ENCODE peak calls at places on chromosomes 1 and 21, in eight cellular contexts. G is cardiac muscle cell, N is endothelial cell, Q is glutamatergic neuron, M is fibroblast of pulmonary artery, D is GM10248, J is astrocyte of the spinal cord, K is coronary artery. W is an unnamed sample.

GRCh38 chr1:232655746-232656085 is 25.8 kb upstream of the SIPA1L2 start:
- DNase-seq in G (no peak), N (no peak), Q (no peak), M (no peak), D (no peak), J (no peak), K (no peak), W (no peak)

GRCh38 chr1:68525781-68526180 is 28.9 kb upstream of the DEPDC1 start:
- DNase-seq in G (no peak), N (no peak), Q (no peak), M (no peak), D (no peak), J (no peak), K (no peak), W (no peak)

GRCh38 chr21:36512971-36513370 is 33.0 kb upstream of the CLDN14 start:
- DNase-seq in G (no peak), N (no peak), Q (no peak), M (no peak), D (no peak), J (no peak), K (no peak), W (no peak)

GRCh38 chr1:67574221-67574620 is 110.8 kb upstream of the GADD45A start:
- DNase-seq in G (no peak), N (no peak), Q (no peak), M (no peak), D (no peak), J (no peak), K (no peak), W (no peak)

GRCh38 chr1:15217654-15218053 is 29.4 kb upstream of the FHAD1 start:
- DNase-seq in G (no peak), N (no peak), Q (no peak), M (no peak), D (no peak), J (no peak), K (no peak), W (no peak)

GRCh38 chr21:27647921-27648320 is 681.0 kb upstream of the ADAMTS5 start:
- DNase-seq in G (no peak), N (no peak), Q (no peak), M (peak), D (no peak), J (peak), K (no peak), W (no peak)

GRCh38 chr1:155136728-155137127 is 1.1 kb downstream of the SLC50A1 start:
- DNase-seq in G (no peak), N (no peak), Q (no peak), M (no peak), D (no peak), J (no peak), K (peak), W (no peak)

GRCh38 chr1:190179817-190180216 is 297.8 kb downstream of the BRINP3 start:
- DNase-seq in G (no peak), N (no peak), Q (no peak), M (peak), D (no peak), J (peak), K (no peak), W (no peak)

GRCh38 chr21:34979383-34979782 is 69.7 kb downstream of the RUNX1 start:
- DNase-seq in G (no peak), N (no peak), Q (no peak), M (no peak), D (no peak), J (no peak), K (no peak), W (no peak)

GRCh38 chr1:53627031-53627430 is 111.9 kb downstream of the GLIS1 start:
- DNase-seq in G (no peak), N (no peak), Q (no peak), M (no peak), D (no peak), J (no peak), K (peak), W (peak)

GRCh38 chr1:64031191-64031590 is 172.2 kb upstream of the UBE2U start:
- DNase-seq in G (no peak), N (no peak), Q (no peak), M (peak), D (no peak), J (no peak), K (no peak), W (no peak)

GRCh38 chr1:208235983-208236761 is 8.0 kb downstream of the PLXNA2 start:
- DNase-seq in G (no peak), N (peak), Q (no peak), M (peak), D (no peak), J (peak), K (peak), W (no peak)

GRCh38 chr1:18926315-18927081 is 24.1 kb upstream of the ALDH4A1 start:
- DNase-seq in G (no peak), N (peak), Q (no peak), M (peak), D (peak), J (peak), K (peak), W (no peak)

GRCh38 chr1:39268112-39268581 is 63.7 kb downstream of the MACF1 start:
- DNase-seq in G (peak), N (peak), Q (no peak), M (peak), D (peak), J (peak), K (no peak), W (no peak)

GRCh38 chr1:227890451-227891222 is 57.1 kb downstream of the WNT9A start:
- DNase-seq in G (no peak), N (no peak), Q (no peak), M (no peak), D (no peak), J (no peak), K (peak), W (peak)

GRCh38 chr21:35100351-35100771 is 51.3 kb upstream of the RUNX1 start:
- DNase-seq in G (no peak), N (no peak), Q (no peak), M (no peak), D (no peak), J (no peak), K (no peak), W (no peak)

GRCh38 chr1:224736619-224737352 is 120.7 kb downstream of the CNIH3 start:
- DNase-seq in G (no peak), N (no peak), Q (no peak), M (peak), D (peak), J (peak), K (no peak), W (no peak)

GRCh38 chr1:170273556-170274501 is 128.1 kb downstream of the NTMT2 start:
- DNase-seq in G (no peak), N (no peak), Q (no peak), M (no peak), D (no peak), J (no peak), K (no peak), W (no peak)

GRCh38 chr1:229952135-229952534 is 114.9 kb upstream of the GALNT2 start:
- DNase-seq in G (no peak), N (no peak), Q (no peak), M (no peak), D (no peak), J (no peak), K (no peak), W (no peak)

GRCh38 chr1:21012937-21013336 is 163.8 kb downstream of the EIF4G3 start:
- DNase-seq in G (peak), N (no peak), Q (no peak), M (peak), D (no peak), J (peak), K (no peak), W (no peak)

GRCh38 chr1:14782741-14783591 is 184.5 kb downstream of the KAZN start:
- DNase-seq in G (peak), N (no peak), Q (no peak), M (no peak), D (no peak), J (no peak), K (no peak), W (no peak)

GRCh38 chr1:154972517-154973343 is 1.8 kb upstream of the CKS1B start:
- DNase-seq in G (peak), N (peak), Q (no peak), M (peak), D (no peak), J (peak), K (peak), W (peak)

GRCh38 chr1:29511436-29511835 is 275.1 kb downstream of the PTPRU start:
- DNase-seq in G (no peak), N (no peak), Q (no peak), M (no peak), D (no peak), J (no peak), K (peak), W (peak)

GRCh38 chr1:223022641-223023473 is 120.2 kb downstream of the TLR5 start:
- DNase-seq in G (no peak), N (peak), Q (peak), M (no peak), D (no peak), J (no peak), K (no peak), W (no peak)

GRCh38 chr1:248834343-248834940 is 3.6 kb upstream of the ZNF672 start:
- DNase-seq in G (no peak), N (no peak), Q (no peak), M (no peak), D (no peak), J (no peak), K (no peak), W (no peak)

GRCh38 chr1:67534627-67535065 is 104.4 kb upstream of the SERBP1 start:
- DNase-seq in G (no peak), N (no peak), Q (no peak), M (peak), D (no peak), J (peak), K (no peak), W (no peak)

GRCh38 chr1:192485692-192486436 is 89.7 kb upstream of the RGS1 start:
- DNase-seq in G (no peak), N (no peak), Q (no peak), M (peak), D (no peak), J (peak), K (peak), W (no peak)

GRCh38 chr1:224333309-224333926 is 3.4 kb upstream of the NVL start:
- DNase-seq in G (peak), N (peak), Q (no peak), M (peak), D (peak), J (peak), K (no peak), W (no peak)

GRCh38 chr21:44018813-44019567 is 6.9 kb downstream of the TRAPPC10 start:
- DNase-seq in G (no peak), N (no peak), Q (no peak), M (no peak), D (no peak), J (no peak), K (no peak), W (no peak)

GRCh38 chr1:95118019-95118499 is 904 bp downstream of the TLCD4 start:
- DNase-seq in G (peak), N (no peak), Q (no peak), M (no peak), D (no peak), J (peak), K (no peak), W (no peak)

GRCh38 chr1:211551628-211552465 is 27.1 kb downstream of the SLC30A1 start:
- DNase-seq in G (no peak), N (no peak), Q (no peak), M (peak), D (no peak), J (peak), K (peak), W (peak)

GRCh38 chr1:42993631-42994121 is 35.0 kb upstream of the SLC2A1 start:
- DNase-seq in G (no peak), N (no peak), Q (no peak), M (no peak), D (no peak), J (no peak), K (no peak), W (no peak)

GRCh38 chr1:116115476-116115875 is 4.3 kb downstream of the MAB21L3 start:
- DNase-seq in G (no peak), N (no peak), Q (no peak), M (peak), D (no peak), J (peak), K (no peak), W (no peak)

GRCh38 chr1:11925938-11926292 is 312 bp downstream of the KIAA2013 start:
- DNase-seq in G (no peak), N (no peak), Q (peak), M (no peak), D (no peak), J (no peak), K (no peak), W (no peak)

GRCh38 chr1:24392604-24392946 is 21.0 kb downstream of the STPG1 start:
- DNase-seq in G (no peak), N (no peak), Q (no peak), M (no peak), D (no peak), J (no peak), K (no peak), W (no peak)
- TF ChIP-seq CTCF in G (no peak), N (no peak), Q (peak), M (no peak), D (no peak), J (no peak), K (no peak), W (no peak)

GRCh38 chr1:24252185-24252584 is 65.1 kb upstream of the IFNLR1 start:
- DNase-seq in G (no peak), N (no peak), Q (no peak), M (no peak), D (no peak), J (no peak), K (no peak), W (no peak)

GRCh38 chr1:24254783-24255182 is 64.4 kb upstream of the GRHL3 start:
- DNase-seq in G (no peak), N (no peak), Q (no peak), M (no peak), D (no peak), J (no peak), K (no peak), W (no peak)

GRCh38 chr1:24255226-24255625 is 63.9 kb upstream of the GRHL3 start:
- DNase-seq in G (no peak), N (no peak), Q (no peak), M (no peak), D (no peak), J (no peak), K (no peak), W (no peak)

GRCh38 chr1:24251501-24251900 is 64.4 kb upstream of the IFNLR1 start:
- DNase-seq in G (no peak), N (no peak), Q (no peak), M (no peak), D (no peak), J (no peak), K (no peak), W (no peak)

GRCh38 chr1:24253569-24253968 is 65.6 kb upstream of the GRHL3 start:
- DNase-seq in G (no peak), N (no peak), Q (no peak), M (no peak), D (no peak), J (no peak), K (no peak), W (no peak)
- TF ChIP-seq CTCF in G (peak), N (no peak), Q (no peak), M (no peak), D (peak), J (no peak), K (no peak), W (no peak)

DNA sequence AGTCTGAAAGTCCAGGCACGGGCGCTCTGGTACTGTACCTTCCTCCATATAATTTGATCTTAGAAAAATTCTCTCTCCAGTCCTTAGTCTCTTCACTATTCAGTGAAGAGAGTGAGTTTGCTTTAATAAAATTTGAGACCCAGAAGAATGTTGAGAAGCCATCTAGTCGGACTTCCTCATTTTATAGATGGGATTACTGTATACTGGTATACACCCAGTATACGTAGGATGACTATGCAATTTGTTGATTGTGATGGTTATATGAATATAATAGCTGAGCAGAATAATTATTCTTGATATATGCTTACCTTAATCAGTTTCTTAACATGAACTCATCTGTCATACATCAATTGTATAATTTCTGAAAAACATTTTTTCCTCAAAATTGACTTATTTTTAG is 328.0 kb upstream of the B3GALT2 start:
- DNase-seq in G (no peak), N (no peak), Q (no peak), M (no peak), D (no peak), J (no peak), K (no peak), W (no peak)
- TF ChIP-seq CTCF in G (no peak), N (no peak), Q (no peak), M (no peak), D (no peak), J (no peak), K (no peak), W (no peak)

GRCh38 chr1:110619412-110620249 is 13.5 kb upstream of the KCNA2 start:
- DNase-seq in G (peak), N (peak), Q (peak), M (peak), D (peak), J (peak), K (no peak), W (peak)
- TF ChIP-seq CTCF in G (peak), N (peak), Q (peak), M (peak), D (peak), J (peak), K (peak), W (peak)

DNA sequence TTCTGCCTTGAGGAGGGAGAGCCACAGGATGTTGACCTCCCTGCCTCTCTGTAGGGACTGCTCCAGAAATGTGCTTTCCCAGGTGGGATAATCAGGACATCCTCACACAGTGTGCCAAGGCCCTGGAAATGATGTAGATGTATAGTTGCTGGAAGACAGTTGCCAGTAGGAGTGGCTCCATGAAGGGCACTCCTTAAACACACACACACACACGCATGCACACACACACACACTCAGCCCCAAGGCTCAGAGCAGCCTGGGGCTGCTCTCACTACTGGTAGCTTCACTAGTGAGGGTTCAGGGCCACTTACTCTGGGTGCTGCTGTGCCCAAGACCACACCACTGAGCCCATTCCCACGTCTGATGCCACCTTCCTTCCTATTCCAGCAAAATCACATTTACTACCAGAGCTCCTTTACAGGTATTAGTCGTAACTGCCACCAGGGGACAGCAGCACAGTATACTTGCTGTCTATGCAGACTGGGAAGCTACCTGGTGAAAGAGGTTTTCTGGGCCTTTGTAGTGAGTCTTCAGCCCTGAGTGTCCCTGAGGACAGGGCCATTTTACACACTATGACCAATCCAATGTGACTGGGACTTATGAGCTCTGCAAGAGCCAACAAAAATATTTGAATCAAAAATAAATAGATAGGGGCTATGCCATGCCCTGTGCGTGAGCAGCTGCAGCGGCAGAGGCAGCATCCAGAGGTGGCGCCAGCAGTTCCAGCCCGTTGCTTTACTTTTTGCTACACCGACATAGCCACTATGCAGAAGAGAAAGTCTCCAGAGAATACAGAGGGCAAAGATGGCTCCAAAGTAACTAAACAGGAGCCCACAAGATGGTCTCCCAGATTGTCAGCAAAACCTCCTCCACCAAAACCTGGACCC is 15.0 kb downstream of the CRNN start:
- DNase-seq in G (no peak), N (peak), Q (no peak), M (peak), D (peak), J (no peak), K (no peak), W (no peak)
- TF ChIP-seq CTCF in G (peak), N (peak), Q (no peak), M (peak), D (peak), J (peak), K (no peak), W (no peak)

DNA sequence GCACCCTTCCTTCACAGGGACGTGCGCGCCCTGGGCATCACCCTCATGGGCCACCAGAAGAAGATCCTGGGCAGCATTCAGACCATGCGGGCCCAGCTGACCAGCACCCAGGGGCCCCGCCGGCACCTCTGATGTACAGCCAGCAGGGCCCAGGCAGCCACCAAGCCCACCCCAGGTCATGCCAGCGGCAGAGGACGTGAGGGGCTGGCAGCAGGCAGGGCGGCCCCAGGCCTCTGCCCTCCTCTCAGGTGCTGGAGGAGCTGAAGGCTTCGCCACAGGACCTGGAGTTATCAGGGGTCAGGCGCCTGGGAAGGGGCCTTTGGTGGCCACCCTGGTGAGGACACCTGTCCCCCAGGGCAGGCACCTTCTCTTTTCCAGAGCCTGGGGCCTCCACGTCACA is 34.8 kb upstream of the C1QA start:
- DNase-seq in G (no peak), N (no peak), Q (no peak), M (no peak), D (no peak), J (no peak), K (no peak), W (no peak)
- TF ChIP-seq CTCF in G (no peak), N (no peak), Q (no peak), M (no peak), D (no peak), J (no peak), K (no peak), W (no peak)